ENCODE peak calls at places on chromosomes 11 and 22, in four cellular contexts. Q is uterus, D is endodermal cell, V is right lobe of liver. T is an unnamed sample.

GRCh38 chr11:75795276-75796090 is 19.5 kb upstream of the UVRAG start:
- DNase-seq in Q (no peak), V (peak), D (no peak), T (peak)

GRCh38 chr11:57349491-57350274 is 11.5 kb downstream of the P2RX3 start:
- DNase-seq in Q (peak), V (peak), D (peak), T (peak)

GRCh38 chr22:38347181-38347943 is 30.1 kb upstream of the CSNK1E start:
- DNase-seq in D (peak), Q (no peak), V (peak), T (peak)

GRCh38 chr11:45585205-45585604 is 80.2 kb downstream of the CHST1 start:
- DNase-seq in D (no peak), V (no peak), Q (no peak), T (no peak)

GRCh38 chr11:32420937-32421532 is 14.3 kb downstream of the WT1 start:
- DNase-seq in V (no peak), D (peak), Q (no peak), T (no peak)

GRCh38 chr11:120086651-120087050 is 51.3 kb downstream of the TRIM29 start:
- DNase-seq in V (no peak), Q (no peak), D (no peak), T (no peak)

GRCh38 chr11:100592619-100593309 is 94.3 kb upstream of the ARHGAP42 start:
- DNase-seq in Q (no peak), V (no peak), D (no peak), T (no peak)

GRCh38 chr11:47983464-47984397 is 3.4 kb downstream of the PTPRJ start:
- DNase-seq in V (no peak), Q (no peak), D (no peak), T (no peak)

GRCh38 chr22:37843746-37844089 is 416 bp downstream of the ANKRD54 start:
- DNase-seq in V (no peak), D (no peak), Q (no peak), T (no peak)

GRCh38 chr22:42719133-42719532 is 1.5 kb downstream of the A4GALT start:
- DNase-seq in V (no peak), Q (no peak), D (peak), T (no peak)

GRCh38 chr11:102099755-102100154 is 10.5 kb upstream of the YAP1 start:
- DNase-seq in V (no peak), Q (no peak), D (no peak), T (no peak)

GRCh38 chr11:109016724-109017123 is 351.9 kb downstream of the DDX10 start:
- DNase-seq in D (no peak), V (no peak), Q (no peak), T (no peak)

GRCh38 chr11:28913883-28914282 is 805.7 kb downstream of the METTL15 start:
- DNase-seq in Q (no peak), D (no peak), V (no peak), T (no peak)

GRCh38 chr11:126680109-126680508 is 320.5 kb downstream of the KIRREL3 start:
- DNase-seq in D (no peak), V (no peak), Q (no peak), T (no peak)

GRCh38 chr11:8217926-8218325 is 45.8 kb downstream of the LMO1 start:
- DNase-seq in Q (no peak), V (no peak), D (no peak), T (no peak)

GRCh38 chr11:26946209-26946828 is 47.6 kb upstream of the FIBIN start:
- DNase-seq in V (no peak), D (no peak), Q (no peak), T (no peak)

GRCh38 chr11:46437106-46437689 is 45.6 kb upstream of the CHRM4 start:
- DNase-seq in D (no peak), Q (no peak), V (no peak), T (no peak)

GRCh38 chr11:42253156-42253555 is 793.7 kb upstream of the LRRC4C start:
- DNase-seq in Q (no peak), V (no peak), D (no peak), T (no peak)

GRCh38 chr22:19175602-19176174 is 2.8 kb downstream of the SLC25A1 start:
- DNase-seq in D (no peak), Q (no peak), V (no peak), T (no peak)

GRCh38 chr11:75827562-75827961 is 12.6 kb downstream of the UVRAG start:
- DNase-seq in V (no peak), D (no peak), Q (no peak), T (no peak)

GRCh38 chr11:60206616-60207015 is 23.7 kb upstream of the MS4A6A start:
- DNase-seq in V (no peak), Q (no peak), D (no peak), T (no peak)

GRCh38 chr22:23786261-23786710 is 480 bp upstream of the SMARCB1 start:
- DNase-seq in Q (no peak), V (no peak), D (no peak), T (no peak)

GRCh38 chr22:39259698-39260097 is 14.9 kb upstream of the PDGFB start:
- DNase-seq in D (no peak), Q (no peak), V (no peak), T (no peak)

GRCh38 chr11:115087791-115088190 is 409.5 kb downstream of the NXPE2 start:
- DNase-seq in Q (no peak), V (no peak), D (peak), T (no peak)

GRCh38 chr11:130063398-130063797 is 6.3 kb upstream of the APLP2 start:
- DNase-seq in Q (no peak), D (no peak), V (no peak), T (no peak)

GRCh38 chr11:61482513-61482912 is 26.0 kb upstream of the LRRC10B start:
- DNase-seq in V (no peak), D (peak), Q (no peak), T (no peak)

GRCh38 chr11:11458523-11458922 is 105.5 kb upstream of the CSNK2A3 start:
- DNase-seq in V (no peak), D (no peak), Q (no peak), T (no peak)

GRCh38 chr22:38755155-38755910 is 465 bp downstream of the SUN2 start:
- DNase-seq in Q (peak), D (peak), V (peak), T (peak)

GRCh38 chr22:21641417-21641794 is 696 bp upstream of the SDF2L1 start:
- DNase-seq in D (peak), Q (no peak), V (peak), T (peak)

GRCh38 chr11:81986556-81987161 is 747.0 kb downstream of the FAM181B start:
- DNase-seq in D (no peak), V (no peak), Q (no peak), T (peak)

GRCh38 chr11:111089759-111090158 is 155.8 kb upstream of the POU2AF2 start:
- DNase-seq in V (no peak), D (no peak), Q (no peak), T (no peak)

GRCh38 chr11:87366766-87367405 is 329.2 kb downstream of the TMEM135 start:
- DNase-seq in D (no peak), V (no peak), Q (no peak), T (no peak)

GRCh38 chr11:71269603-71270511 is 17.5 kb upstream of the SHANK2 start:
- DNase-seq in D (peak), V (no peak), Q (no peak), T (peak)

GRCh38 chr22:28442264-28442950 is 237.2 kb downstream of the TTC28 start:
- DNase-seq in V (peak), D (peak), Q (peak), T (peak)

GRCh38 chr11:117820516-117820915 is 4.0 kb downstream of the FXYD2 start:
- DNase-seq in D (peak), V (peak), Q (no peak), T (peak)

GRCh38 chr11:117822522-117823033 is 2.0 kb downstream of the FXYD2 start:
- DNase-seq in Q (no peak), D (peak), V (peak), T (peak)

GRCh38 chr11:117823294-117823940 is 1.1 kb downstream of the FXYD2 start:
- DNase-seq in V (peak), Q (peak), D (peak), T (peak)

GRCh38 chr11:117821431-117821830 is 3.1 kb downstream of the FXYD2 start:
- DNase-seq in Q (no peak), D (no peak), V (peak), T (peak)

DNA sequence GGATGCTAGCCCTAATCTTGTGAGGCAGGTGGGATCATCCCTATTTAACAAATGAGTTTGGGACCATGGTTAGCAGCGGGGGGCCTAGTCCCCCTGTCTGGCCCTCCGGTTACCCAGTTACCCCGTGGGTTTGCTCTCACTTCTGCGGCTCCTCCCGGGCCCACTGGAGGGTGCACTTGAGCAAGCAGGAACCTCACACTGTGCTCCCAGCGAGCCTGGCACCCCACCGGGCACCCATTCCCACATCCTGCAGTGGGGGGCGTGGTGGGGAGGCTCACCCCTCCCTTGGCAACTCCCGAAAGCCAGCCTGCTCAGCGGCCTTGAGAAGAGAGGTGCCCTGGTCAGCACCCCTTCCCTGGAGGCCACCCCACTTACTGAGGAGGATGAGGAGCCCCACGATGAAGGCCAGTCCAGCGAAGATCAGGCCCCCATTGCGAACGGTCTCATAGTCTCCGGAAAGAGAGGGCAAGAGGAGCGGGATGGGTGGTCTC is 2.5 kb downstream of the FXYD2 start:
- DNase-seq in Q (no peak), D (peak), V (no peak), T (peak)
- TF ChIP-seq CTCF in Q (peak), D (peak), V (peak), T (peak)

DNA sequence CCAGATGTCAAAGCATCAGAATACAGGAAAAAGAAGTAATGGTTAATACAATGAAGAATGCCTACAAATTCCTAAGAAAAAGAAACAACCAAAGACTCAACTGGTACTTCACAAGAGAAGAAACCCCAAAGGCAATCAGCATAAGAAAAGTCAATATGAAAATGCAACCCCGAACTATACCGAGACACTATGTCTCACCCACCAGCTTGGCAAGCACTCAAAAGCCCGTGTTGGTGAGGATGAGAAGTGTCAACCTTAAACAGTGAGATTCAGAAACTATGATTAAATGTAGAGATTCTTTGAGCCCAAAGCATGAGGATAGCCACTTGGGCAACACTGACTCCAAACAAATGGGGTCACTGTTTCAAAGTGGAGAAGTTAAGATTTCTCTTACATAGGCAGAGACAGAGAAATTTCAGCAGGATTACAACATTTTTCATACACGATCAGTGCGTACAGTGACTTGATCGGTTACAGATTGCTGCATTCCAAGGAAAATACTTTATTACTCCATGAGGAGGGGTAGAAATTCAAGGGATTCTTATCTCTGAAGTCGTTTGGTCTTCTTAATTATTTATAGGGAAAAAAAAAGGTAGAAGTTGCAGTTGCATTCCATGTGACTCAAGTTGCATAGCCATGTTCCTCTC is 10.9 kb upstream of the SMIM38 start:
- DNase-seq in V (no peak), Q (no peak), D (no peak), T (no peak)
- H3K4me3 ChIP-seq in V (no peak), Q (no peak), D (no peak), T (no peak)

DNA sequence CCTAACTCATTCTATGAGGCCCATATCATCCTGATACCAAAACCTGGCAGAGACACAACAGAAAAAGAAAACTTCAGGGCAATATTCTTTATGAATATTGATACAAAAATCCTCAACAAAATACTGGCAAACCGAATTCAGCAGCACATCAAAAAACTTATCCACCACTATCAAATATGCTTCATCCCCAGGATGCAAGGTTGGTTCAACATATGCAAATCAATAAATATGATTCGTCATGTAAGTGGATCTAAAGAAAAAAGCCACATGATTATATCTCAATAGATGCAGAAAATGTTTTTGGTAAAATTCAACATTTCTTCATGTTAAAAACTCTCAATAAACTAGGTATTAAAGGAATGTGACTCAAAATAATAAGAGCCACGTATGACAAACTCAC is 40.9 kb downstream of the JRKL start:
- DNase-seq in Q (no peak), D (no peak), V (no peak), T (no peak)
- H3K27ac ChIP-seq in Q (no peak), D (no peak), V (no peak), T (no peak)

DNA sequence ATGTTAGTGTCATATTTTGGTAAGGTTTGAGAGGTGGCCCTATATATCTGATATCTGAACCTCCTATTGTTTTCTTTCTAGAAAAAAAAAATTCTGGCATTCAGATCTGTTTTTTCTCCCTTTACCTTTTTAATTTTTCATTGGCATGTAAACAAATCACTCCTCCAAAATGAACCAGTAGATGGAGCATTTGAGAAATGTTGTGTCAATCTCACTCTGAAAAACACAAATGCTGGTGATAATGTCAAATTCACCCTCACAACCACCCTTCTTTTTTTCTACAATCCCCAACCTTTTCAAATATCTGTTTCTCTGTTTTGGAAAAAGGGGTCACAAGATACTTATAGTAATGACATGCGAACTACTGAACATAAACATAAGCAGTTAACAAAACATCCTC is 9.1 kb downstream of the GUCY1A2 start:
- DNase-seq in V (no peak), Q (no peak), D (no peak), T (no peak)
- TF ChIP-seq CTCF in V (no peak), Q (no peak), D (peak), T (no peak)

DNA sequence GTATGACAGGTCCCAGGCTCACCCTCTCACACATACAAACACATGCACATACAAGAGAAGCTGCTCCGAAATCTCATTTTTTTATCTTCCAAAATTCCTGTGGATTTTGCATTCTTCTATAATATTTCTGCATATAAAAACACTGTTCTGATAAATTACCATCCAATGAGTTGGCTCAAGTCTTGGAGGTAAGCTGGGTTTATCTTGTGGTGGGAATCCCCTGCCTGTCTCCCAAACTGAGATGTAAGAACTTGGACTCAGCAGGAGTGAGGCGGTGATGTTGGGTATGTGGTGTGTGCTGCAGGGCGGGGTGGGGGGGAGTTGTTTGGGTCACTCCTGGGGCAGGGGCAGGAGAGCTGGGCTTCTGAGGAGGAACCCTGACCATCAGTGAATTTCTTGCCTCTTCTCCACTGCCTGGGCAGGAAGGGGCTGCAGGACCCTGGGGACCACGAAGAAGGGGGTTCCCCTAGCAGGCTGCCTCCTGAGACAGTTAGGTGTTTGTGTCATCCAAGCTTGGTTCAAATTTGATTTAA is 6.8 kb upstream of the P2RY6 start:
- DNase-seq in D (no peak), V (no peak), Q (no peak), T (no peak)
- H3K4me3 ChIP-seq in D (no peak), V (no peak), Q (no peak), T (no peak)

DNA sequence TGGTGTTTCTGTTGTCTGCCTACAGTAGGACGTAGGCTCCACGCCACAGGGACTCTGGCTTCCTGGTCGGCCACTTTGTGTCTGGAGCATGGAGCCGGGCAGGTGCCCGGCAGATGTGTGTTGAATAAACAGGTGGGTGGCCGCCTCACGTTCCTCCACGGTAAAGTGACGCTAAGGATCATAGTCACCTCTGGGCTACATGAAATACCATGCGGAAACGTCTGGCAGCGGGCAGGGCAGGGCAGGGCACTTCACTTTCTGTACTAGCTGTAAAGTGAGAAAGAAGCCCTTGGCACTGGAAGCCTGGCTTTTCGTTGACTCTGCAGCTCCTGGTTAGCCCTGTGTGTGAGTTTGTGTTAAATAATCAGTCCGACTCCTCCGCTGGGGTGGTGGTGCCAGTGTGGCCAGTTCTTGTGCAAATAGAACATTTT is 52.4 kb downstream of the MCM5 start:
- DNase-seq in D (no peak), Q (no peak), V (no peak), T (no peak)
- H3K27ac ChIP-seq in D (no peak), Q (no peak), V (no peak), T (no peak)

GRCh38 chr22:50696799-50697561 is 24.4 kb downstream of the SHANK3 start:
- DNase-seq in Q (no peak), D (peak), V (peak), T (peak)
- TF ChIP-seq CTCF in Q (no peak), D (peak), V (peak), T (peak)

T was measured in kidney.